ENCODE peak calls at places on chromosomes 5 and 9, in nine cellular contexts. A, H, G, V, M, W, J, L and O are unnamed samples.

GRCh38 chr5:160923927-160924705 is 72.1 kb upstream of the ATP10B start:
- DNase-seq in A (no peak), H (peak), G (no peak), V (no peak), M (no peak), W (no peak), J (no peak), L (no peak), O (no peak)

GRCh38 chr5:5266296-5266695 is 126.2 kb downstream of the ADAMTS16 start:
- DNase-seq in A (no peak), H (no peak), G (no peak), V (no peak), M (no peak), W (no peak), J (no peak), L (no peak), O (no peak)

GRCh38 chr9:116271991-116272390 is 118.4 kb downstream of the PAPPA start:
- DNase-seq in A (no peak), H (peak), G (no peak), V (no peak), M (no peak), W (no peak), J (no peak), L (no peak), O (no peak)

GRCh38 chr5:16936150-16937022 is at the start of gene MYO10:
- DNase-seq in A (no peak), H (peak), G (peak), V (peak), M (peak), W (peak), J (peak), L (peak), O (no peak)

GRCh38 chr9:82418334-82418733 is 429.8 kb downstream of the SPATA31D1 start:
- DNase-seq in A (peak), H (no peak), G (no peak), V (no peak), M (no peak), W (peak), J (no peak), L (no peak), O (no peak)

GRCh38 chr5:86374611-86375010 is 243.1 kb upstream of the COX7C start:
- DNase-seq in A (no peak), H (no peak), G (no peak), V (no peak), M (no peak), W (no peak), J (no peak), L (no peak), O (no peak)

GRCh38 chr9:105932276-105932675 is 237.9 kb downstream of the TMEM38B start:
- DNase-seq in A (no peak), H (no peak), G (no peak), V (no peak), M (no peak), W (no peak), J (no peak), L (no peak), O (no peak)

GRCh38 chr5:174315871-174316270 is 270.4 kb downstream of the NSG2 start:
- DNase-seq in A (no peak), H (no peak), G (no peak), V (no peak), M (no peak), W (no peak), J (no peak), L (no peak), O (no peak)

GRCh38 chr5:125151150-125151932 is 404.9 kb upstream of the ZNF608 start:
- DNase-seq in A (no peak), H (no peak), G (no peak), V (no peak), M (no peak), W (no peak), J (no peak), L (no peak), O (no peak)

GRCh38 chr9:93509084-93509483 is 55.7 kb upstream of the FAM120AOS start:
- DNase-seq in A (no peak), H (peak), G (no peak), V (no peak), M (no peak), W (no peak), J (no peak), L (no peak), O (no peak)

GRCh38 chr9:26955921-26956886 is at the start of gene IFT74:
- DNase-seq in A (no peak), H (peak), G (peak), V (peak), M (peak), W (peak), J (peak), L (peak), O (peak)

GRCh38 chr9:16275795-16276624 is 594.5 kb downstream of the BNC2 start:
- DNase-seq in A (no peak), H (no peak), G (no peak), V (no peak), M (no peak), W (no peak), J (peak), L (peak), O (no peak)

DNA sequence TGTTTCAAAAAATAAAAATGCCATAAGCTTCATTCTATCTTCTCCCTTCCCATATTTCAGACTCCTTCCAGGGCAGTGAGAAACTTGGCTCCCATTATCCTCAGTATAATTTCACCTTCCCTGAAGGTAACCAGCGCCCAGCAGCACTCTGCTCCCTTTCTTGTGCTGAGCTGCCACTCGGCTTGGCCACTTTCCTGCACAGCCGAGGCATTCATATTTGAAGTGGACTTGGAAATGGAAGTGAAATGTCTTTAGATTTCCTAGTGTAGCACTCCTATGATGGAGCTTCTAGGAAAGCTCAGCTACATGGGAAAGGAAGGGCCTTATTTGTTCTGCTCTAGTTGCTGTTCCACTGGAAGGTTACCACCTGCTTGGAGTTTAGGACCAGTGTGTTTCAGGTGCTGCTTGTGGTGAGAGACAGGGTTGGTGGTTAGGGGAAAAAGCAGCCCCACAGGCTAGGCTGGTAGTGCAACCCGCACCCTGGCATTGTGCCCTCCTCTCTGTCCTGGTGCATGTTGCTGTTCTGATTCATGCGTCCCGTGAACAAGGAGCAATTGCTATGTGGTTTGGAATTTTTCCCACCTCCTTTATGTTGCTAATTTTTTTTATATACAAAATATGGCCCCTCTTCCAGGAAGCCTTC is 53.8 kb downstream of the RAD23B start:
- DNase-seq in A (no peak), H (no peak), G (no peak), V (no peak), M (peak), W (peak), J (no peak), L (peak), O (peak)
- H3K4me3 ChIP-seq in A (no peak), H (no peak), G (no peak), V (no peak), M (no peak), W (no peak), J (no peak), L (no peak), O (no peak)

GRCh38 chr9:112861638-112862555 is 28.8 kb downstream of the SLC46A2 start:
- DNase-seq in A (no peak), H (no peak), G (no peak), V (no peak), M (peak), W (peak), J (peak), L (no peak), O (no peak)
- H3K4me3 ChIP-seq in A (no peak), H (no peak), G (no peak), V (no peak), M (no peak), W (no peak), J (no peak), L (no peak), O (no peak)

DNA sequence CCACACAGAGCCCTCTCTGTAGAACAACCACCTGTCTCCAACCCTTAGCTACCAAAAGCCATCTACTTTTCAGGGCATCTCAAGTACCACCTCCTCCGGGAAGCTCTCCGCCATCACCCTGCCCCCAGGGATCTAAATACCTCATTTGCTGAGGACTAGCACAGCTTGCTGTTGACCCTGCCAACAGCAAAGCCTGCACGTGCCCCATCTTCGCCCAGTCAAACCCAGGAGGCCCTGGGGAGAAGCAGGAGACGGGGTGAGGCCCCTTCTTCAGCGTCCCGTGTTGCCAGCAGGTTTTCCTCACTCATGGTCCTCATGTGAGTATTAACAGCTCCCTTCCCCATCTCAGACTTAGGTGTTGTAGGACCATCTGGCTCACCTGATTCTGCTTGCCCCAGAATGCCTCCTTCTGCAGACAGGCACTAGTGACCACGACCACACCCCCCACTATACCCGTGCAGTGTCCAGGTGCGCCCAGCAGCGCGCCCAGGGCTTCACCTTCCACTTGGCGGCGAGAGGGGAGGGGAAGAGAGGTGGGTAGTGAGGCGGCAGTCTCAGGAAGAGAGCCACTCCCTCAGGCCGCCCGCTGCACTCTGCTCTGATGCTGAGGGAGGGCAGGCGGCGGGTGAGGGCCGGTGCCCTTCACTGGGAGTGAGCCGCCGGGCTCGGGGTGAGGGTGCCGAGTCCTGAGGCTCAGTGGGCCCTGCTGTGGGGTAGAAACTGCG is 11.1 kb downstream of the VAV2 start:
- DNase-seq in A (no peak), H (no peak), G (no peak), V (no peak), M (no peak), W (no peak), J (peak), L (no peak), O (no peak)
- H3K4me3 ChIP-seq in A (no peak), H (no peak), G (no peak), V (no peak), M (no peak), W (no peak), J (no peak), L (no peak), O (no peak)

GRCh38 chr9:124198948-124199347 is 58.8 kb upstream of the NEK6 start:
- DNase-seq in A (no peak), H (no peak), G (no peak), V (no peak), M (no peak), W (no peak), J (peak), L (no peak), O (no peak)

GRCh38 chr9:124199474-124199873 is 58.3 kb upstream of the NEK6 start:
- DNase-seq in A (no peak), H (no peak), G (no peak), V (no peak), M (no peak), W (no peak), J (no peak), L (no peak), O (no peak)

GRCh38 chr9:124196814-124197176 is 61.0 kb upstream of the NEK6 start:
- DNase-seq in A (no peak), H (no peak), G (no peak), V (no peak), M (no peak), W (no peak), J (no peak), L (no peak), O (no peak)

GRCh38 chr9:124202447-124202971 is 55.2 kb upstream of the NEK6 start:
- DNase-seq in A (peak), H (peak), G (peak), V (peak), M (peak), W (peak), J (peak), L (peak), O (no peak)

GRCh38 chr9:124197177-124198095 is 60.3 kb upstream of the NEK6 start:
- DNase-seq in A (no peak), H (no peak), G (no peak), V (no peak), M (no peak), W (no peak), J (peak), L (no peak), O (no peak)
- H3K4me3 ChIP-seq in A (no peak), H (no peak), G (no peak), V (no peak), M (no peak), W (no peak), J (no peak), L (no peak), O (no peak)

GRCh38 chr9:7523644-7524043 is 275.9 kb downstream of the DMAC1 start:
- DNase-seq in A (no peak), H (peak), G (no peak), V (no peak), M (no peak), W (no peak), J (no peak), L (no peak), O (no peak)
- H3K4me3 ChIP-seq in A (no peak), H (no peak), G (no peak), V (no peak), M (no peak), W (no peak), J (no peak), L (no peak), O (no peak)

DNA sequence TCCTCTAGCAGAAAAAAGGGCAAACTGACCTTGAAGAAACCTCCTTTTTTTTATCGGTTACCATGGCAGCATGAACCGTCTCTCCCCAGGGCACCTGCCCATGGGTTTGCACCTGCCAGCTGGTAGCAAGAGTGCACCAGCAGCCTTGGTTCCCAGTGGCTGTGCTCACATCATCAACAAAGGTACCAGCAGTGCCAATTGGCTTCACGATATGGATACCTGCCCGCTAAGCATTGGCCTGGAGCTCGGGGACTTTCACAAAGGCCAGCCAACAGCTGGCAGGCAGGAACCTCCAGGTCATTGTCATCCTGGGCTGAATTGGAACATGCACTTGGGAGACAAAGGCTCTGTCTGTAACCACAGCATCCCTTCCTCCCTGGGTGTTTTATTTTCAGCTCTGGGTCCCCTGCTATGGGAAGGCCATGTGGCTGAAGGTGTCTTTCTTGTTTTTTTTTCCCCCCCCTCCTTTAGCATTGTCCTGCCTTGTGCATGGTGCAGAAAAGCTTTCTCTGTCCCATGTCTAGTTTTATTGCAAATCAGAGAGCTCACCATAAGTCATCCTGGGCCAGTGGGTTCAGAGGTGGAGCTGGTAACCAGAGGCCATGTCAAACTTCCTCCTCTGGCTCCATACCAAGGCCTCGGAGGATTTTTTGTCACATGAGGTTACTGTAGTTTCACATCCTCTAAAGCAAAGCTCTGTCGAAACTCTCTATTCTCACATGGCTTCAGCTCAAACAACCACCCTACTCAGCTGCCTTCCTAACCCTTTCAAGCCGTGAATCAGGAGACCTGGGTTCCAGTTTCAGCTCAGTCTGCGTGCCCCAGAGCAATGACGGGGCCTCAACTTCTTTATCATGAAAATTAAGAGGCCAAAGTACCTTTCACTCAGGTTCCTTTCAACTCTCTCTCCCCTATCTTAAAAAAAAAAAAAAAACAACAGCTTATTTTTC is 145.5 kb upstream of the MAP3K1 start:
- DNase-seq in A (peak), H (no peak), G (no peak), V (no peak), M (peak), W (peak), J (peak), L (peak), O (no peak)
- H3K4me3 ChIP-seq in A (no peak), H (no peak), G (peak), V (no peak), M (no peak), W (no peak), J (no peak), L (no peak), O (no peak)

GRCh38 chr9:99752710-99753109 is 69.0 kb upstream of the NR4A3 start:
- DNase-seq in A (no peak), H (no peak), G (no peak), V (no peak), M (peak), W (peak), J (no peak), L (no peak), O (peak)
- H3K4me3 ChIP-seq in A (no peak), H (no peak), G (no peak), V (no peak), M (no peak), W (no peak), J (no peak), L (no peak), O (no peak)

DNA sequence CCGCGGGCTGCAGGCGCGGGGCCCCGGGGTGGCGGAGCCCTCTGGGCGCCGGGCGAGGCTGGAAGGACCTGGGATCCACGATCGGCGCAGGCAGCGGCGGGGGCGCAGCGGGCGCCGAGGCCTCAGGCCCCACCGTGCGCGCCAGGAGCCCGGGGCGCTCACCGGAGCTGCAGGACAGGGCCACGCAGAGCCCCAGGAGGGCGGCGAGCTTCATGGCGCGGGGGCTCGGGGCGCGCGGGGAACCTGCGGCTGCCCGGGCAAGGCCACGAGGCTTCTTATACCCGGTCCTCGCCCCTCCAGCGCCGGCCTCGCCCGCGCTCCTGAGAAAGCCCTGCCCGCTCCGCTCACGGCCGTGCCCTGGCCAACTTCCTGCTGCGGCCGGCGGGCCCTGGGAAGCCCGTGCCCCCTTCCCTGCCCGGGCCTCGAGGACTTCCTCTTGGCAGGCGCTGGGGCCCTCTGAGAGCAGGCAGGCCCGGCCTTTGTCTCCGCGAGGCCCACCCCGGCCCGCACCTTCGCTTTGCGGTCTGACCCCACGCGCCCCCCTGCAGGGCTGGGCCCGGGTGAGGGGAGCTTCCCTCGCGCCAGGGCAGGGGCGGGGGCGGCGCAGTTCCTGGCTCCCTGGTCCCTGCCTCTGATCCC is at the start of gene SCGB3A1:
- DNase-seq in A (no peak), H (no peak), G (no peak), V (no peak), M (no peak), W (no peak), J (no peak), L (no peak), O (no peak)
- H3K4me3 ChIP-seq in A (no peak), H (no peak), G (no peak), V (peak), M (no peak), W (no peak), J (no peak), L (peak), O (peak)